ENCODE peak calls at places on chromosomes 6 and 20, in four cellular contexts. R, D, N and H are unnamed samples.

GRCh38 chr6:142301421-142302391 is at the start of gene ADGRG6:
- DNase-seq in D (peak), N (peak), R (no peak), H (peak)

GRCh38 chr6:5695260-5696245 is 311.2 kb downstream of the NRN1 start:
- DNase-seq in N (no peak), R (no peak), D (no peak), H (no peak)

GRCh38 chr6:124294572-124294971 is 490.9 kb downstream of the NKAIN2 start:
- DNase-seq in D (no peak), R (no peak), N (no peak), H (no peak)

GRCh38 chr6:87136963-87137362 is 18.4 kb upstream of the ZNF292 start:
- DNase-seq in D (no peak), N (no peak), R (no peak), H (no peak)

GRCh38 chr20:37464611-37465010 is 56.4 kb upstream of the NNAT start:
- DNase-seq in D (no peak), R (no peak), N (no peak), H (no peak)

GRCh38 chr20:2756056-2756611 is 44.3 kb downstream of the CPXM1 start:
- DNase-seq in R (no peak), N (peak), D (peak), H (peak)

GRCh38 chr6:114108119-114109002 is 137.4 kb upstream of the HDAC2 start:
- DNase-seq in N (peak), D (peak), R (no peak), H (peak)

GRCh38 chr6:23174781-23175361 is 605.5 kb downstream of the HDGFL1 start:
- DNase-seq in D (no peak), N (no peak), R (no peak), H (no peak)

GRCh38 chr6:158620963-158621693 is 23.4 kb downstream of the DYNLT1 start:
- DNase-seq in R (no peak), N (no peak), D (no peak), H (no peak)

GRCh38 chr6:53565886-53566285 is 21.0 kb upstream of the GCLC start:
- DNase-seq in R (no peak), N (no peak), D (no peak), H (no peak)

GRCh38 chr6:14635195-14635594 is 517.6 kb downstream of the CD83 start:
- DNase-seq in D (no peak), N (no peak), R (no peak), H (no peak)

GRCh38 chr6:154995241-154996162 is at the start of gene TIAM2:
- DNase-seq in R (no peak), N (no peak), D (no peak), H (peak)

GRCh38 chr6:138007014-138007472 is 100.2 kb downstream of the PERP start:
- DNase-seq in N (peak), R (no peak), D (peak), H (peak)

GRCh38 chr6:14108571-14109410 is 8.8 kb upstream of the CD83 start:
- DNase-seq in D (peak), R (peak), N (no peak), H (no peak)

GRCh38 chr6:13286185-13286584 is 42.2 kb downstream of the TBC1D7 start:
- DNase-seq in R (no peak), N (no peak), D (no peak), H (no peak)

GRCh38 chr6:84804720-84805119 is 40.3 kb upstream of the TBX18 start:
- DNase-seq in R (no peak), D (no peak), N (no peak), H (no peak)

GRCh38 chr6:14638932-14639875 is 521.6 kb downstream of the CD83 start:
- DNase-seq in R (peak), D (no peak), N (no peak), H (peak)

GRCh38 chr20:9583151-9583550 is 68.8 kb downstream of the LAMP5 start:
- DNase-seq in R (no peak), D (no peak), N (no peak), H (no peak)

GRCh38 chr6:33577106-33577535 is 3.0 kb downstream of the BAK1 start:
- DNase-seq in R (no peak), D (no peak), N (no peak), H (no peak)

GRCh38 chr6:74073429-74073828 is 377.4 kb downstream of the CD109 start:
- DNase-seq in R (no peak), D (no peak), N (no peak), H (no peak)

GRCh38 chr6:32852018-32852843 is 1.3 kb downstream of the TAP1 start:
- DNase-seq in N (no peak), D (no peak), R (no peak), H (no peak)

GRCh38 chr6:96809119-96809518 is 28.2 kb downstream of the GPR63 start:
- DNase-seq in R (no peak), N (no peak), D (peak), H (no peak)

GRCh38 chr6:74585779-74586178 is 620.1 kb downstream of the COL12A1 start:
- DNase-seq in D (no peak), R (no peak), N (no peak), H (no peak)

GRCh38 chr6:30840922-30841643 is 43.2 kb upstream of the DDR1 start:
- DNase-seq in R (no peak), D (no peak), N (no peak), H (no peak)

GRCh38 chr6:10146723-10147451 is 268.0 kb downstream of the TFAP2A start:
- DNase-seq in R (peak), N (peak), D (peak), H (peak)

GRCh38 chr6:169092375-169092774 is 161.3 kb downstream of the THBS2 start:
- DNase-seq in R (no peak), N (no peak), D (no peak), H (no peak)

GRCh38 chr20:7497985-7498384 is 442.3 kb downstream of the HAO1 start:
- DNase-seq in R (no peak), D (no peak), N (no peak), H (no peak)

GRCh38 chr6:64254558-64254957 is 619.0 kb downstream of the PHF3 start:
- DNase-seq in R (no peak), N (peak), D (no peak), H (no peak)

GRCh38 chr6:4979426-4979825 is 24.4 kb downstream of the RPP40 start:
- DNase-seq in D (no peak), N (no peak), R (no peak), H (no peak)

GRCh38 chr6:162615016-162615717 is 112.4 kb downstream of the PRKN start:
- DNase-seq in D (no peak), N (no peak), R (no peak), H (no peak)

GRCh38 chr20:37804584-37805566 is 98.1 kb upstream of the VSTM2L start:
- DNase-seq in D (no peak), N (no peak), R (peak), H (no peak)

GRCh38 chr20:3248167-3248992 is 9.4 kb upstream of the SLC4A11 start:
- DNase-seq in R (no peak), D (peak), N (no peak), H (no peak)

GRCh38 chr6:105675715-105676397 is 273.0 kb upstream of the PREP start:
- DNase-seq in N (no peak), R (no peak), D (no peak), H (no peak)

GRCh38 chr6:2579241-2579761 is 171.4 kb downstream of the MYLK4 start:
- DNase-seq in D (no peak), R (no peak), N (no peak), H (no peak)
- TF ChIP-seq FOXM1 in D (no peak), R (no peak), N (no peak), H (no peak)

GRCh38 chr6:35050988-35051330 is 90.2 kb downstream of the TCP11 start:
- DNase-seq in R (no peak), D (no peak), N (no peak), H (no peak)
- TF ChIP-seq SP1 in R (no peak), D (no peak), N (no peak), H (no peak)

DNA sequence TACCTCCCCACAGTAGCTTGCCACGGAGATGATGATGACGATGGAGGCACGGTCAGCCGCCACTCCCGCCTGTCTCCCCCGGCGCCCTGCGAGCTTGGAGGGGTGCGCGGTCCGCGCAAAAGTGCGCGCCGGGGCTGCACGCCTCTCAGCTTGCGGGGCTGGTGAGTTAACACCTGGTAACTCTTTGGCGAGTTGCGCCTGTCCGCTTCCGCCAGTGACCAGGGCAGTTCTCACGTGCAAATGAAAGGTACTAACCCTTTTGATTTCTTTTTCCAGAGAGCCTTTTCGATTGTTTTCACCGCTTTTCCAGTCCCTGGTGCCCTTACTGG is 6.1 kb downstream of the GRIK2 start:
- DNase-seq in N (no peak), R (no peak), D (no peak), H (no peak)
- TF ChIP-seq TARDBP in N (no peak), R (no peak), D (no peak), H (no peak)

GRCh38 chr6:139062921-139063320 is 34.4 kb downstream of the ABRACL start:
- DNase-seq in N (no peak), R (no peak), D (no peak), H (no peak)

GRCh38 chr6:139066080-139066479 is 37.5 kb downstream of the ABRACL start:
- DNase-seq in R (no peak), N (no peak), D (no peak), H (no peak)

GRCh38 chr6:139064981-139065665 is 36.6 kb downstream of the ABRACL start:
- DNase-seq in N (no peak), R (no peak), D (no peak), H (no peak)

GRCh38 chr6:139060332-139060731 is 31.8 kb downstream of the ABRACL start:
- DNase-seq in N (no peak), D (no peak), R (no peak), H (no peak)
- TF ChIP-seq FOXM1 in N (no peak), D (no peak), R (no peak), H (no peak)

DNA sequence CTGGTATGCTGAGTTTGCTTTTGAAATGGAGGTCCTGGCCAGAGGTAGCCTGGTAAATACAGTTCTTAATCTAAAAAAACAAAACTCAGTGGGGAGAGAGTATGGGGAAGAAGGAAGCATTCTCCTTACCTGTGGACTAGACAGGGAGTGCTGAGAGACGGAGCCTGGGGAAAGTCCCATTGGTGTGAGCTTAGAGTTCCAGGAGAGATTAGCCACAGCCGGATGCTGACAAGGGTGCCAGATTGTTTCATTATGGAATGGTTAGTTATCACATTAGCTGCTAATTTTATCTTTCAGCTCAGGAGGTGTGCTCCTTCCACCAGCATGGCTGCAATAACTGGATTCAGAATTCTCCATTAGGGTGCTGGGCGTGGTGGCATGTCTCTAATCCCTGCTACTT is 75.9 kb downstream of the RREB1 start:
- DNase-seq in D (no peak), N (no peak), R (no peak), H (no peak)
- TF ChIP-seq SP1 in D (no peak), N (no peak), R (no peak), H (no peak)

GRCh38 chr6:20403766-20404640 is 2.3 kb downstream of the E2F3 start:
- DNase-seq in R (no peak), N (peak), D (peak), H (peak)
- TF ChIP-seq TARDBP in R (peak), N (no peak), D (no peak), H (no peak)